ENCODE peak calls at places on chromosomes 16 and 17, in seven cellular contexts. B is lower lobe of right lung; F is body of pancreas; U is brain microvascular endothelial cell; T is CD4-positive, alpha-beta memory T cell; Z is kidney; M is lung. O is an unnamed sample. For H3K36me3, the result is how much of the 10 kb centered on the place peaks cover.

GRCh38 chr17:57849163-57849873 is 526 bp downstream of the MRPS23 start:
- DNase-seq in B (no peak), F (no peak), U (no peak), T (no peak), Z (no peak), M (no peak), O (no peak)

GRCh38 chr17:57689254-57689653 is 55.8 kb downstream of the CCDC182 start:
- DNase-seq in B (no peak), F (no peak), U (no peak), T (no peak), Z (no peak), M (no peak), O (no peak)

GRCh38 chr16:53081686-53082407 is 27.1 kb downstream of the CHD9 start:
- DNase-seq in B (no peak), F (no peak), U (no peak), T (no peak), Z (no peak), M (no peak), O (no peak)

GRCh38 chr16:30740364-30741251 is 7.6 kb upstream of the PHKG2 start:
- DNase-seq in B (peak), F (peak), U (peak), T (no peak), Z (peak), M (peak), O (no peak)

GRCh38 chr17:21218831-21219380 is 4.9 kb upstream of the TMEM11 start:
- DNase-seq in B (no peak), F (no peak), U (no peak), T (no peak), Z (no peak), M (no peak), O (no peak)

GRCh38 chr17:71828182-71828596 is 292.6 kb upstream of the SOX9 start:
- DNase-seq in B (no peak), F (no peak), U (peak), T (no peak), Z (no peak), M (no peak), O (no peak)

GRCh38 chr17:74520790-74521480 is 10.3 kb downstream of the CD300LB start:
- DNase-seq in B (no peak), F (no peak), U (no peak), T (no peak), Z (no peak), M (peak), O (no peak)

GRCh38 chr16:10870808-10871156 is 6.2 kb upstream of the CIITA start:
- DNase-seq in B (no peak), F (no peak), U (no peak), T (no peak), Z (no peak), M (no peak), O (no peak)

GRCh38 chr17:56676807-56677206 is 83.3 kb downstream of the NOG start:
- DNase-seq in B (no peak), F (no peak), U (no peak), T (no peak), Z (no peak), M (no peak), O (no peak)

GRCh38 chr17:74016504-74016903 is 187.0 kb upstream of the RPL38 start:
- DNase-seq in B (no peak), F (no peak), U (no peak), T (no peak), Z (no peak), M (no peak), O (no peak)

GRCh38 chr16:57807968-57808528 is 5.8 kb upstream of the KIFC3 start:
- DNase-seq in B (peak), F (peak), U (peak), T (peak), Z (peak), M (peak), O (peak)

GRCh38 chr17:70875729-70876344 is 706.5 kb downstream of the KCNJ2 start:
- DNase-seq in B (no peak), F (no peak), U (no peak), T (no peak), Z (no peak), M (no peak), O (no peak)

GRCh38 chr17:4472281-4472680 is 26.4 kb upstream of the SPNS2 start:
- DNase-seq in B (no peak), F (no peak), U (no peak), T (no peak), Z (no peak), M (no peak), O (no peak)

GRCh38 chr17:9237661-9238301 is 216.5 kb downstream of the NTN1 start:
- DNase-seq in B (peak), F (no peak), U (no peak), T (no peak), Z (peak), M (no peak), O (no peak)

GRCh38 chr17:50219939-50220465 is 18.6 kb upstream of the COL1A1 start:
- DNase-seq in B (no peak), F (no peak), U (peak), T (no peak), Z (peak), M (no peak), O (no peak)

GRCh38 chr17:39461911-39462641 is 790 bp downstream of the CDK12 start:
- DNase-seq in B (no peak), F (peak), U (peak), T (no peak), Z (peak), M (no peak), O (peak)

GRCh38 chr17:35242805-35243458 is at the start of gene SLFN5:
- DNase-seq in B (peak), F (peak), U (peak), T (peak), Z (peak), M (peak), O (peak)

GRCh38 chr17:9729034-9729650 is 62.2 kb downstream of the DHRS7C start:
- DNase-seq in B (no peak), F (peak), U (no peak), T (peak), Z (no peak), M (no peak), O (peak)

GRCh38 chr17:10802487-10803284 is 1.2 kb downstream of the TMEM238L start:
- DNase-seq in B (no peak), F (no peak), U (no peak), T (no peak), Z (no peak), M (no peak), O (no peak)

GRCh38 chr16:8816967-8817662 is 19.5 kb downstream of the PMM2 start:
- DNase-seq in B (no peak), F (no peak), U (no peak), T (peak), Z (no peak), M (no peak), O (peak)

DNA sequence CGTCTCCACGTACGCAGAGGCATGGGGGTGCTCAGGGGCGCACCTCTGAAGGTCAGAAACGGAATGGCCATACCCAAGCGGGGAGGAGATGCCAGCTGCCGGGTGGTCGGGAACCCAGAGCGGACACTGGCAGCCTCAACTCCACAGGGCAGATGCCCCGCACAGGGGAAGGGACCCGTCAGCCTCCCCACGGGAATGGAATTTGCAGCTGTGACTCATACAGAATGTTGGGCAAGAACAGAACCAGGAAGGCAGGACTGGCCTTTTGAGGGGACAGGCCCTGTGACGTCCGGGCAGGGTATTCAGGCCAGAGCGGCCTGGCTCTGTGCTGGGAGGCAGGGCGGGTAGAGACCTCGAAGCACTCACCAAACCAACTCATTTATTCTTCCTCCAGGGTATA is 7.5 kb downstream of the TK1 start:
- DNase-seq in B (no peak), F (no peak), U (peak), T (no peak), Z (peak), M (peak), O (no peak)
- H3K36me3 ChIP-seq in B (under half), F (under half), U (under half), T (under half), Z (under half), M (under half), O (half or more)

GRCh38 chr16:80260906-80261311 is 279.9 kb upstream of the DYNLRB2 start:
- DNase-seq in B (no peak), F (no peak), U (no peak), T (no peak), Z (no peak), M (no peak), O (no peak)

GRCh38 chr16:80263848-80264694 is 276.7 kb upstream of the DYNLRB2 start:
- DNase-seq in B (no peak), F (no peak), U (no peak), T (no peak), Z (no peak), M (no peak), O (no peak)

GRCh38 chr16:80263181-80263823 is 277.5 kb upstream of the DYNLRB2 start:
- DNase-seq in B (no peak), F (no peak), U (no peak), T (no peak), Z (no peak), M (no peak), O (no peak)

DNA sequence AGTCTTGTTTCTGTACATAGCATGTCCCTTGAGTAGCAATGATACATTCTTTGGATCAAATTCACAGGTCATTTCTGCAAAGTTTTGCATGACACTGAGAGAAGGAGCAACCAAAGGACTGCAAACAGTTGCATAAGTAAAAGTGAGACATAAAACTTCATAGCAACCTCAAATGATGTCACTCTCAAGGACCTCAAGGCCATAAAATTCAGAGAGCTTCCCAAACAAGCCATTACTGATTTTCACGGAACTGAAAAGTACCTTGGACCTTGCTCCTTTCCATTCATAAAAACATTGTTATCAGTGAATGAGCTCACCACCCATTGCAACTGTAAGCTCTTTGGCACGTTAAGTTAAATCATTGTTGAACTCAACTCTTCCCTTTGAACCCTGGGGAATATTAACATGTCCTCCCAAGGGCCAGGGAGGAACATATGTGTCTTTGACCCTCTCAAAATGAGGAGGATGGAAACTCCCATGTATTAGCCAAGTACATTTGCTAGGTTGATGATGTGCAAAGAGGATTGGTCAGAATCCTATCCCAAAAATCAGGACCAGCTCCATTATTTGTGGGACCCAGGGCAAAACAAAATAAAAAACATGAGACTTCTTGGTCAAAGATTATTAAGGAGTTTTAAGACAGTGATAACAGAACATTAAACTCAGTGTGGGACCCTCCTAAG is 275.0 kb upstream of the DYNLRB2 start:
- DNase-seq in B (no peak), F (no peak), U (peak), T (no peak), Z (no peak), M (no peak), O (no peak)
- H3K27ac ChIP-seq in B (no peak), F (no peak), U (no peak), T (no peak), Z (no peak), M (no peak), O (no peak)

GRCh38 chr16:68345958-68346635 is 35.3 kb downstream of the PRMT7 start:
- DNase-seq in B (no peak), F (no peak), U (no peak), T (no peak), Z (peak), M (no peak), O (no peak)
- H3K36me3 ChIP-seq in B (half or more), F (under half), U (under half), T (half or more), Z (under half), M (under half), O (half or more)

DNA sequence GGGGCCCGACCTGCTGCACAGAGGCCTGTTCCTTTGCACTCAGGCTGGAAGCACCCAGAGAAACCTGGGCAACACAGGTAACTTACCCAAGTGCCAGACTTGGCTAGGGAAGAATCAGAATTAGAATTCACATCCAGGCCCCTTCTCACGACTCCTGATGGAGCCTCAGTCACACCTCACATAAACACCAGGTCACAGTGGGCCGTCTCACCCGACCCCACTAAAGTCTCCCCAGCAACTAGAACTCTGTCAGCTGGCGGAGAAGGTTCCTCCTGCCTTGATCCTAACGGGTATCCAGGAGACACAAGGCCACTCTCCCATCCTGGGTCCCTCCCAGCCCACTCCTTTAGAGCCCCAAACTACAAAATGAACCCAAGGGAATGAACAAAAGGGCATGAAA is 6.4 kb downstream of the TK2 start:
- DNase-seq in B (no peak), F (no peak), U (no peak), T (no peak), Z (no peak), M (no peak), O (no peak)
- H3K27ac ChIP-seq in B (no peak), F (no peak), U (no peak), T (no peak), Z (no peak), M (no peak), O (no peak)

DNA sequence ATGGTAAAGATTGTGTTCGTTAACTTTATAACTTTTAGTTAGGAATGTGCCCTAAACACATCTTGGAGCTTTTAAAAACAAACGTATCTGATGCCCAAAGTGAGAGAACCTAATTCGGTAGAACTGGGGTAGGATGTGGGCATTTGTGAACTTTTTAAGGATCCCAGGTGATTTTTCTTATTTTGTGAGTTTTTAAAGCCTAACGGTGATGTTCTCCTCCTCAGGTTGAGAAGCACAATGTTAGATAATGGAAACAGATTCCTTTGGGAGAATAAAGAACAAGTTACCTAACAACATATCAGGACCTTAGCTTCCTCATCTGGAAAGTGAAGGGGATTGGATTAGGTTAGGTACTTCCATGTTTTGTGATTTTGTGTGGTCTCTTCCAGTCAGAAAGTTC is 687 bp downstream of the SAP30BP start:
- DNase-seq in B (no peak), F (no peak), U (no peak), T (no peak), Z (no peak), M (no peak), O (no peak)
- H3K36me3 ChIP-seq in B (half or more), F (under half), U (under half), T (under half), Z (under half), M (under half), O (under half)

DNA sequence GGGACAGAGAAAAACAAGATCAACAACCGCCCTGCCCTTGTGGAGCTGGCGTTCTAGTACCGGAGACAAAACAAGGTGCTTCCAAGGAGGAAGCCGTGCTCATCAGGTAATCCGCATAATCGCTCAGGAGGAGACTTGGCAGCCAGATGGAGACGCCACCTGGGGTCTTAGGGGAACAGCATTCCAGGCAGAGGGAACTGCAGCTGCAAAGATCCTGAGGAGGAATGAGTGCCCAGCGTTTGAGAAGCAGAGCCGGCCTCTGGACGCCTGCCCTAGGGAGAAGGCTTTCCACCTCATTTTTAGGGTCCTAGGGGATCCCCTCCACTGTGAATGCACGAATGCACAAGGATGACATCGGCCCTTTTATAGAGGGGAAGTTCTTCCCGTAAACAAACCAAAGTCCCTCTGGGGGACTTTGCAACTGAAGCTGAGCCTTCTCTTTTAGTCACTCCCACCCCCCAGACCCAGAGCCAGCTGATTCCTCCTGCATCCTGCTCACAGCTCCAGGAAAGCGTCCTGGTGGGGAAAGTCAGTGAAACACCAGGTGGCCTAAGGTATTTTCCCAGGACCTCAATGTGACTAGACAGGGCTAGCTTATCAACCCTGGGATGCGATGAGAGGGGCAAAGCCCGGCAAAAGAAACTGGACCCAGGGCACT is 13.2 kb upstream of the MPRIP start:
- DNase-seq in B (no peak), F (no peak), U (no peak), T (no peak), Z (no peak), M (no peak), O (no peak)
- H3K27ac ChIP-seq in B (peak), F (peak), U (no peak), T (no peak), Z (no peak), M (peak), O (no peak)

GRCh38 chr17:48615963-48616718 is 1.0 kb upstream of the HOXB8 start:
- DNase-seq in B (no peak), F (no peak), U (no peak), T (no peak), Z (peak), M (no peak), O (no peak)
- H3K36me3 ChIP-seq in B (under half), F (under half), U (under half), T (under half), Z (under half), M (under half), O (under half)

GRCh38 chr16:4899474-4899846 is 37.5 kb downstream of the PPL start:
- DNase-seq in B (no peak), F (no peak), U (no peak), T (no peak), Z (no peak), M (no peak), O (no peak)
- H3K27ac ChIP-seq in B (no peak), F (no peak), U (no peak), T (no peak), Z (no peak), M (no peak), O (no peak)

O was measured in DND-41.